ENCODE peak calls at places on chromosomes 3 and 15, in five cellular contexts. C is A549, Q is adrenal gland, N is B cell, M is HFF-Myc. V is an unnamed sample.

GRCh38 chr3:133494469-133494868 is 79.0 kb upstream of the CDV3 start:
- DNase-seq in C (peak), Q (no peak), N (no peak), M (no peak), V (no peak)

GRCh38 chr15:82081904-82082810 is 36.3 kb upstream of the MEX3B start:
- DNase-seq in C (no peak), Q (no peak), N (no peak), M (peak), V (no peak)

GRCh38 chr15:68739390-68740075 is 81.2 kb downstream of the ANP32A start:
- DNase-seq in C (no peak), Q (peak), N (no peak), M (no peak), V (no peak)

GRCh38 chr3:59782664-59783063 is 732.8 kb upstream of the CFAP20DC start:
- DNase-seq in C (no peak), Q (no peak), N (no peak), M (no peak), V (no peak)

GRCh38 chr3:130529816-130530215 is 12.8 kb downstream of the COL6A6 start:
- DNase-seq in C (no peak), Q (no peak), N (no peak), M (no peak), V (no peak)

GRCh38 chr3:44893097-44893496 is 18.7 kb downstream of the TGM4 start:
- DNase-seq in C (no peak), Q (no peak), N (no peak), M (peak), V (no peak)

GRCh38 chr3:189305412-189305811 is 133.6 kb downstream of the TPRG1 start:
- DNase-seq in C (no peak), Q (no peak), N (no peak), M (no peak), V (no peak)

GRCh38 chr3:16200411-16200810 is 25.9 kb downstream of the GALNT15 start:
- DNase-seq in C (no peak), Q (no peak), N (no peak), M (no peak), V (peak)

GRCh38 chr3:129599607-129600006 is 6.9 kb downstream of the PLXND1 start:
- DNase-seq in C (no peak), Q (peak), N (no peak), M (no peak), V (no peak)

GRCh38 chr15:63896336-63897115 is 62.8 kb upstream of the HERC1 start:
- DNase-seq in C (peak), Q (peak), N (no peak), M (no peak), V (peak)

GRCh38 chr3:159892171-159892791 is 96.4 kb upstream of the IL12A start:
- DNase-seq in C (no peak), Q (no peak), N (no peak), M (no peak), V (peak)

GRCh38 chr3:197309528-197310361 is 11.3 kb upstream of the DLG1 start:
- DNase-seq in C (no peak), Q (no peak), N (no peak), M (no peak), V (peak)

GRCh38 chr3:187721055-187721454 is 18.7 kb upstream of the RTP2 start:
- DNase-seq in C (no peak), Q (no peak), N (no peak), M (no peak), V (no peak)

GRCh38 chr15:77026501-77027110 is 31.7 kb downstream of the PSTPIP1 start:
- DNase-seq in C (no peak), Q (peak), N (no peak), M (no peak), V (no peak)

GRCh38 chr3:118977118-118977517 is 57.5 kb downstream of the IGSF11 start:
- DNase-seq in C (no peak), Q (no peak), N (no peak), M (no peak), V (no peak)

GRCh38 chr15:74605810-74606179 is 9.8 kb upstream of the CLK3 start:
- DNase-seq in C (no peak), Q (no peak), N (no peak), M (no peak), V (no peak)

GRCh38 chr3:50340404-50341329 is at the start of gene RASSF1:
- DNase-seq in C (no peak), Q (no peak), N (peak), M (no peak), V (peak)

GRCh38 chr15:80572337-80572736 is 122.8 kb upstream of the ABHD17C start:
- DNase-seq in C (no peak), Q (peak), N (no peak), M (no peak), V (no peak)

GRCh38 chr3:183279371-183279770 is 26.3 kb downstream of the B3GNT5 start:
- DNase-seq in C (no peak), Q (no peak), N (no peak), M (no peak), V (no peak)

DNA sequence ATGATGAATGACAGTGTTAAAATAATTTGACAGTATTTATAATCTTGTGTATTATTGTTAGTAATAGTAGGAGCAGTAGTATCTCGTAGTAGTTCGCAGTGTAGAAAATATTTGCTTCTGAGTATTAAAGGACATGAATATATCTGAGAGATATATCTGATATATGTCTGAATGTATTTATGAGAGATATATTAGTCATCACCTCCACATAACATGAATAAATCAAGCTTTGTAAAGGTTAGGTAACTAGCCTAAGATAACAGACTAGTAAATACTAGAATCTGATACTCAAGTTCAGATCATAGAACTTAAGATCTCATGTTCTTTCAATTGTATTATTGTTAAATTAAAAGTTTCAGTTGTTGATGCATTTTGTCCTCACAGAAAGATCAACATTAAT is 130.5 kb downstream of the UBE2E2 start:
- DNase-seq in C (no peak), Q (no peak), N (no peak), M (no peak), V (no peak)
- TF ChIP-seq CTCF in C (no peak), Q (no peak), N (no peak), M (no peak), V (no peak)

GRCh38 chr3:114217266-114217665 is 20.1 kb downstream of the ZNF80 start:
- DNase-seq in C (no peak), Q (no peak), N (no peak), M (no peak), V (no peak)
- TF ChIP-seq CTCF in C (no peak), Q (no peak), N (no peak), M (no peak), V (no peak)

GRCh38 chr3:24521306-24522154 is 26.9 kb upstream of the THRB start:
- DNase-seq in C (peak), Q (peak), N (peak), M (no peak), V (peak)
- TF ChIP-seq CTCF in C (peak), Q (no peak), N (no peak), M (no peak), V (no peak)

GRCh38 chr15:29451201-29451781 is 181.7 kb upstream of the NSMCE3 start:
- DNase-seq in C (peak), Q (peak), N (no peak), M (no peak), V (no peak)
- TF ChIP-seq CTCF in C (peak), Q (no peak), N (no peak), M (no peak), V (no peak)

GRCh38 chr3:126549861-126550487 is 8.8 kb downstream of the C3orf22 start:
- DNase-seq in C (no peak), Q (peak), N (no peak), M (no peak), V (no peak)
- TF ChIP-seq CTCF in C (no peak), Q (no peak), N (no peak), M (no peak), V (no peak)

GRCh38 chr3:167032267-167032876 is 347.7 kb downstream of the ZBBX start:
- DNase-seq in C (no peak), Q (no peak), N (no peak), M (no peak), V (peak)
- TF ChIP-seq CTCF in C (peak), Q (peak), N (no peak), M (no peak), V (peak)

GRCh38 chr3:63795438-63795837 is 23.7 kb upstream of the C3orf49 start:
- DNase-seq in C (no peak), Q (no peak), N (no peak), M (no peak), V (no peak)

DNA sequence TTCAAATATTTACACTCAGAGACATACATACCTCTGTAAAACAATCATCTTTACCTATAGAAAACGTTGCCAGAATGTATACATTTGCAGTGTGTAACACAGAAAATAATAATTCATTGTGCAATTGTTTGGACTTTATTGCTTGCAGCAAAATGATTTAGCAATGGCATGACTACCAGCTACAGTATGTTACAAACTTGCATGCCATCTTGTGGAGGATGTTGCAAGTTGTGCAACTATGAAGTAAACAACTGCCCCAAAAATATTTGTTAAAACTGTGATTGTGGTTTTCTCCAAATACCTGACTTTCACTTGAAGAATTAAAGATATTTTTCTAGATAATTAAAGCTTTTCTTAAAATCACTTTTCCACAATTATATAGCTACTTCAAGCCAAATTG is 27.1 kb upstream of the C3orf49 start:
- DNase-seq in C (no peak), Q (no peak), N (no peak), M (peak), V (no peak)
- TF ChIP-seq CTCF in C (peak), Q (no peak), N (no peak), M (peak), V (peak)

GRCh38 chr3:25421747-25422146 is 6.3 kb upstream of the RARB start:
- DNase-seq in C (no peak), Q (no peak), N (no peak), M (no peak), V (no peak)

GRCh38 chr3:25424238-25425013 is 3.6 kb upstream of the RARB start:
- DNase-seq in C (no peak), Q (no peak), N (no peak), M (no peak), V (no peak)

GRCh38 chr3:25420168-25420567 is 7.9 kb upstream of the RARB start:
- DNase-seq in C (no peak), Q (no peak), N (no peak), M (no peak), V (no peak)

GRCh38 chr3:25423780-25424179 is 4.3 kb upstream of the RARB start:
- DNase-seq in C (no peak), Q (no peak), N (no peak), M (no peak), V (no peak)

GRCh38 chr3:25420885-25421284 is 7.2 kb upstream of the RARB start:
- DNase-seq in C (no peak), Q (no peak), N (no peak), M (no peak), V (no peak)
- TF ChIP-seq CTCF in C (no peak), Q (no peak), N (no peak), M (no peak), V (no peak)